ENCODE peak calls at places on chromosomes 7 and 10, in five cellular contexts. B is K562, M is SK-N-MC, O is GM23338, W is HCT116. J is an unnamed sample.

GRCh38 chr7:149027560-149028345 is 552 bp downstream of the PDIA4 start:
- DNase-seq in B (no peak), M (no peak), O (no peak), W (no peak), J (peak)

GRCh38 chr10:88473989-88474883 is 108.9 kb downstream of the RNLS start:
- DNase-seq in B (no peak), M (no peak), O (peak), W (peak), J (no peak)

GRCh38 chr10:102624094-102624493 is 20.2 kb upstream of the TRIM8 start:
- DNase-seq in B (no peak), M (no peak), O (no peak), W (no peak), J (no peak)

GRCh38 chr10:133262696-133263095 is 14.0 kb downstream of the ADAM8 start:
- DNase-seq in B (no peak), M (no peak), O (no peak), W (no peak), J (no peak)

GRCh38 chr7:140447841-140448240 is 31.5 kb downstream of the MKRN1 start:
- DNase-seq in B (no peak), M (no peak), O (no peak), W (no peak), J (no peak)

GRCh38 chr7:118771672-118772071 is 547.2 kb downstream of the ANKRD7 start:
- DNase-seq in B (no peak), M (peak), O (peak), W (no peak), J (no peak)

GRCh38 chr7:85023066-85023687 is 163.7 kb downstream of the SEMA3D start:
- DNase-seq in B (peak), M (peak), O (peak), W (peak), J (peak)

GRCh38 chr7:115637123-115637522 is 393.4 kb downstream of the TFEC start:
- DNase-seq in B (no peak), M (no peak), O (no peak), W (no peak), J (no peak)

GRCh38 chr7:38482521-38482920 is 148.7 kb downstream of the AMPH start:
- DNase-seq in B (no peak), M (no peak), O (no peak), W (no peak), J (no peak)

GRCh38 chr7:117019786-117020604 is 66.7 kb downstream of the ST7 start:
- DNase-seq in B (peak), M (no peak), O (peak), W (peak), J (peak)

GRCh38 chr10:7388602-7389001 is 22.2 kb downstream of the SFMBT2 start:
- DNase-seq in B (no peak), M (no peak), O (no peak), W (no peak), J (no peak)

GRCh38 chr7:128727239-128727638 is 11.9 kb upstream of the CALU start:
- DNase-seq in B (no peak), M (no peak), O (no peak), W (no peak), J (no peak)

GRCh38 chr7:144824360-144824759 is 11.5 kb downstream of the TPK1 start:
- DNase-seq in B (no peak), M (peak), O (no peak), W (no peak), J (peak)
- TF ChIP-seq POLR2AphosphoS5 in B (no peak), M (no peak), O (no peak), W (no peak), J (no peak)

GRCh38 chr7:73844131-73844547 is 1.8 kb upstream of the METTL27 start:
- DNase-seq in B (no peak), M (no peak), O (no peak), W (no peak), J (no peak)

GRCh38 chr7:73842248-73842895 is at the start of gene METTL27:
- DNase-seq in B (peak), M (peak), O (peak), W (peak), J (peak)

GRCh38 chr7:73840715-73841379 is 1.5 kb downstream of the METTL27 start:
- DNase-seq in B (no peak), M (no peak), O (no peak), W (no peak), J (no peak)

GRCh38 chr7:73839743-73840714 is 2.3 kb downstream of the METTL27 start:
- DNase-seq in B (no peak), M (no peak), O (peak), W (no peak), J (no peak)

GRCh38 chr7:73841689-73842247 is 548 bp downstream of the METTL27 start:
- DNase-seq in B (peak), M (no peak), O (peak), W (no peak), J (no peak)
- TF ChIP-seq EZH2 in B (no peak), M (no peak), O (no peak), W (no peak), J (no peak)

GRCh38 chr7:4683043-4683883 is 1.2 kb downstream of the FOXK1 start:
- DNase-seq in B (peak), M (no peak), O (no peak), W (no peak), J (no peak)

GRCh38 chr7:4681922-4682620 is at the start of gene FOXK1:
- DNase-seq in B (peak), M (no peak), O (peak), W (no peak), J (peak)

GRCh38 chr7:4684826-4685225 is 2.7 kb downstream of the FOXK1 start:
- DNase-seq in B (no peak), M (no peak), O (no peak), W (no peak), J (no peak)

GRCh38 chr7:4682621-4683042 is 537 bp downstream of the FOXK1 start:
- DNase-seq in B (peak), M (no peak), O (peak), W (no peak), J (peak)

DNA sequence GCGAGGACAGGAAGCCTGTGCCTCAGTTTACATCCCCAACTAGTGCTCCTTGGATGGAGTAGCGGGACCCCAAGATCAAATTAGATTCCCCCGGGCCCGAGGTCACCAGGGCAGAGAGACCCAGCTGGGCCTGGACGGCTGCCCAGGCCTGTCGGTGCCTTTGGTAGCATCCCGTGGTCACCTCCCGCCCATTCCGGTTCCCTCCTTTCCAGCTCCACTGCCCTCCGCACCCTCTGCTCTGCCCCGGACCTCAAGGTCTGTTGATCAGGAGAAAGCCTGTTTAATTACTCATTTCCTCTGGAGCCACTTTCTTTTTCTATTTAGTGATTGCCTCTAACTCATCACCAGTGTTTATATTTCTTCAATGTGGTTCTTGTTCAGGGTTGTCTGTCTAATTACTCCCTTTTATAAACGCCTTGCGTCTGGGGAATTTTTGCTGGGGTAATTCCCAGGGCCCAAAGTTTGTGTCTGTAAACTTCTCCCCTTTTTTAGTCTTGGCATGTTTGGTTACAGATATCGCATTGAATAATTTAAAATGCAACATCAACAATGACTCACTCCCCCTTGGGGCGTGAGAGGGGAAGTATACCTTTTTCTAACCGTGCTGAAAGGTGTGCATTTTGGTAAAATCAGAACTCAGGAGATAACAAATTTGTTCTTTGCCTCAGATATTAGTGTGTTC is 1.9 kb downstream of the FOXK1 start:
- DNase-seq in B (no peak), M (no peak), O (no peak), W (no peak), J (peak)
- TF ChIP-seq POLR2AphosphoS5 in B (no peak), M (no peak), O (no peak), W (peak), J (peak)

DNA sequence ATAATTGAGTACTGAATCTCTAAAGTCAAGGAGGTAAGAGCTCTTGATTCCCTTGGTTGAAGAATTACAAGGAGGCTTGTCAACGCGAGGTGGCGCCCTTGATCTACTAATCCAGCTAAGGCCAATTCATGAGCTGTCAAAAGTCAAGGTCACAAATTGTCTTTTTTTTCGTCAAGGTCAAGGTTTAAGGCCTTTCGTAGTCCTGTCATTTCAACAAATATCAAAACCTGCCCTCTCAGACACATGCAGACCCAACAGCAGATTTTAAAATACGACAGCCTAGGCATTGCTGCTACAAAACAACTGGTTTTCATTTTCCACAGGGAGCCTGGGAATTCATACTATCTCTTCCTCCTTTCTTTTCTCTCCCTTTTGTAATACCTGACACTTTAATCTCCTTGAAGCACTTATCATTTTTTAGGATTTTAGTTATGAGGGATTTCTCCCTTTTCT is 3.6 kb downstream of the HOXA13 start:
- DNase-seq in B (peak), M (peak), O (peak), W (no peak), J (peak)
- TF ChIP-seq EZH2 in B (no peak), M (no peak), O (peak), W (no peak), J (peak)

GRCh38 chr7:50976064-50976463 is 193.4 kb upstream of the GRB10 start:
- DNase-seq in B (no peak), M (no peak), O (no peak), W (no peak), J (no peak)
- TF ChIP-seq POLR2AphosphoS5 in B (no peak), M (no peak), O (no peak), W (no peak), J (no peak)

GRCh38 chr10:49700211-49700610 is 20.8 kb downstream of the C10orf53 start:
- DNase-seq in B (no peak), M (no peak), O (no peak), W (no peak), J (no peak)

GRCh38 chr10:49696311-49696710 is 16.9 kb downstream of the C10orf53 start:
- DNase-seq in B (no peak), M (no peak), O (no peak), W (no peak), J (no peak)

GRCh38 chr10:49698679-49699078 is 19.2 kb downstream of the C10orf53 start:
- DNase-seq in B (no peak), M (no peak), O (no peak), W (no peak), J (no peak)

DNA sequence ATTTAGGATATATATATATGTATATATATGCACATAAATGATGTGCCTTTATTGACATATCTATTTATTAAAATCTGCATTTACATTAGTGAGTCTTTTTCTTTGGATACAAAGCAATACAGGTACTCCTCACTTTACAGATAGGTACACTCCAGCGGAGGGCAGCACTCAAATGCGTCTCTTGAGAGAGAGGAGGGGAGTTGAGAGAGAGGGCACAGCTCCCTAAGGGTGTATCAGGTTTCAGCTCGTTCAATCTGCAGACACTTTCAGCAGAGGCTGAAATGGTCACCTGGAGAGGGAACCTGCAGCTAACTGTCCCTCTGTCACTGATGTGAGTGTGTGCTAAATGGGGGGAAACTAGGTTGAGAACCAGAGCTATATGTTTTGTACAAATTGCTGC is 21.5 kb downstream of the C10orf53 start:
- DNase-seq in B (no peak), M (no peak), O (peak), W (peak), J (no peak)
- TF ChIP-seq EZH2 in B (no peak), M (no peak), O (no peak), W (no peak), J (no peak)